ENCODE peak calls at places on chromosome 4, in nine cellular contexts. One of them, this sample, is unnamed.

GRCh38 chr4:128782076-128782715 is 27.3 kb upstream of the JADE1 start:
- DNase-seq in choroid plexus epithelial cell: no peak
- DNase-seq in posterior vena cava: no peak
- DNase-seq in NCI-H2029 treated with DMSO at 0.1 percent for 48 hours: no peak
- DNase-seq in NCI-H2081 treated with DMSO at 0.1 percent for 48 hours: no peak
- DNase-seq in NCI-H82: peak; percentile 48
- DNase-seq in GM20000: peak; percentile 40
- DNase-seq in HS-27A: no peak
- DNase-seq in iPS-NIHi11: peak; percentile 49
- DNase-seq in this sample: peak; percentile 35

GRCh38 chr4:82753725-82754410 is 44.7 kb downstream of the SCD5 start:
- DNase-seq in choroid plexus epithelial cell: no peak
- DNase-seq in posterior vena cava: peak; percentile 88
- DNase-seq in NCI-H2029 treated with DMSO at 0.1 percent for 48 hours: no peak
- DNase-seq in NCI-H2081 treated with DMSO at 0.1 percent for 48 hours: no peak
- DNase-seq in NCI-H82: peak; percentile 19
- DNase-seq in GM20000: no peak
- DNase-seq in HS-27A: no peak
- DNase-seq in iPS-NIHi11: no peak
- DNase-seq in this sample: no peak

GRCh38 chr4:80078361-80079092 is 5.5 kb upstream of the ANTXR2 start:
- DNase-seq in choroid plexus epithelial cell: no peak
- DNase-seq in posterior vena cava: no peak
- DNase-seq in NCI-H2029 treated with DMSO at 0.1 percent for 48 hours: no peak
- DNase-seq in NCI-H2081 treated with DMSO at 0.1 percent for 48 hours: no peak
- DNase-seq in NCI-H82: no peak
- DNase-seq in GM20000: no peak
- DNase-seq in HS-27A: no peak
- DNase-seq in iPS-NIHi11: no peak
- DNase-seq in this sample: no peak

GRCh38 chr4:30836231-30836630 is 116.1 kb downstream of the PCDH7 start:
- DNase-seq in choroid plexus epithelial cell: peak; percentile 65
- DNase-seq in posterior vena cava: no peak
- DNase-seq in NCI-H2029 treated with DMSO at 0.1 percent for 48 hours: no peak
- DNase-seq in NCI-H2081 treated with DMSO at 0.1 percent for 48 hours: no peak
- DNase-seq in NCI-H82: no peak
- DNase-seq in GM20000: no peak
- DNase-seq in HS-27A: no peak
- DNase-seq in iPS-NIHi11: no peak
- DNase-seq in this sample: no peak

GRCh38 chr4:88822034-88822433 is 124.4 kb upstream of the NAP1L5 start:
- DNase-seq in choroid plexus epithelial cell: no peak
- DNase-seq in posterior vena cava: no peak
- DNase-seq in NCI-H2029 treated with DMSO at 0.1 percent for 48 hours: no peak
- DNase-seq in NCI-H2081 treated with DMSO at 0.1 percent for 48 hours: no peak
- DNase-seq in NCI-H82: no peak
- DNase-seq in GM20000: no peak
- DNase-seq in HS-27A: no peak
- DNase-seq in iPS-NIHi11: no peak
- DNase-seq in this sample: no peak

GRCh38 chr4:80367737-80368136 is 32.2 kb downstream of the CFAP299 start:
- DNase-seq in choroid plexus epithelial cell: peak; percentile 1
- DNase-seq in posterior vena cava: no peak
- DNase-seq in NCI-H2029 treated with DMSO at 0.1 percent for 48 hours: no peak
- DNase-seq in NCI-H2081 treated with DMSO at 0.1 percent for 48 hours: no peak
- DNase-seq in NCI-H82: no peak
- DNase-seq in GM20000: no peak
- DNase-seq in HS-27A: no peak
- DNase-seq in iPS-NIHi11: no peak
- DNase-seq in this sample: no peak

GRCh38 chr4:165788686-165789463 is 84.2 kb upstream of the TLL1 start:
- DNase-seq in choroid plexus epithelial cell: no peak
- DNase-seq in posterior vena cava: no peak
- DNase-seq in NCI-H2029 treated with DMSO at 0.1 percent for 48 hours: no peak
- DNase-seq in NCI-H2081 treated with DMSO at 0.1 percent for 48 hours: no peak
- DNase-seq in NCI-H82: no peak
- DNase-seq in GM20000: no peak
- DNase-seq in HS-27A: no peak
- DNase-seq in iPS-NIHi11: no peak
- DNase-seq in this sample: no peak

GRCh38 chr4:94976371-94977011 is 218.7 kb downstream of the BMPR1B start:
- DNase-seq in choroid plexus epithelial cell: peak; percentile 90
- DNase-seq in posterior vena cava: no peak
- DNase-seq in NCI-H2029 treated with DMSO at 0.1 percent for 48 hours: no peak
- DNase-seq in NCI-H2081 treated with DMSO at 0.1 percent for 48 hours: no peak
- DNase-seq in NCI-H82: no peak
- DNase-seq in GM20000: no peak
- DNase-seq in HS-27A: peak; percentile 35
- DNase-seq in iPS-NIHi11: no peak
- DNase-seq in this sample: no peak

GRCh38 chr4:54233128-54233696 is 4.1 kb downstream of the PDGFRA start:
- DNase-seq in choroid plexus epithelial cell: peak; percentile 93
- DNase-seq in posterior vena cava: peak; percentile 96
- DNase-seq in NCI-H2029 treated with DMSO at 0.1 percent for 48 hours: peak; percentile 50
- DNase-seq in NCI-H2081 treated with DMSO at 0.1 percent for 48 hours: peak; percentile 33
- DNase-seq in NCI-H82: peak; percentile 79
- DNase-seq in GM20000: peak; percentile 92
- DNase-seq in HS-27A: no peak
- DNase-seq in iPS-NIHi11: peak; percentile 85
- DNase-seq in this sample: peak; percentile 85

GRCh38 chr4:40402556-40402955 is 67.4 kb downstream of the CHRNA9 start:
- DNase-seq in choroid plexus epithelial cell: no peak
- DNase-seq in posterior vena cava: no peak
- DNase-seq in NCI-H2029 treated with DMSO at 0.1 percent for 48 hours: no peak
- DNase-seq in NCI-H2081 treated with DMSO at 0.1 percent for 48 hours: no peak
- DNase-seq in NCI-H82: no peak
- DNase-seq in GM20000: no peak
- DNase-seq in HS-27A: no peak
- DNase-seq in iPS-NIHi11: no peak
- DNase-seq in this sample: no peak

GRCh38 chr4:67699603-67700002 is 1.4 kb downstream of the UBA6 start:
- DNase-seq in choroid plexus epithelial cell: no peak
- DNase-seq in posterior vena cava: no peak
- DNase-seq in NCI-H2029 treated with DMSO at 0.1 percent for 48 hours: no peak
- DNase-seq in NCI-H2081 treated with DMSO at 0.1 percent for 48 hours: no peak
- DNase-seq in NCI-H82: no peak
- DNase-seq in GM20000: no peak
- DNase-seq in HS-27A: no peak
- DNase-seq in iPS-NIHi11: no peak
- DNase-seq in this sample: no peak

GRCh38 chr4:185017964-185018772 is at the start of gene HELT:
- DNase-seq in choroid plexus epithelial cell: no peak
- DNase-seq in posterior vena cava: peak; percentile 80
- DNase-seq in NCI-H2029 treated with DMSO at 0.1 percent for 48 hours: no peak
- DNase-seq in NCI-H2081 treated with DMSO at 0.1 percent for 48 hours: no peak
- DNase-seq in NCI-H82: peak; percentile 79
- DNase-seq in GM20000: no peak
- DNase-seq in HS-27A: no peak
- DNase-seq in iPS-NIHi11: peak; percentile 52
- DNase-seq in this sample: no peak

GRCh38 chr4:4859010-4859798 is at the start of gene MSX1:
- DNase-seq in choroid plexus epithelial cell: peak; percentile 88
- DNase-seq in posterior vena cava: peak; percentile 96
- DNase-seq in NCI-H2029 treated with DMSO at 0.1 percent for 48 hours: peak; percentile 15
- DNase-seq in NCI-H2081 treated with DMSO at 0.1 percent for 48 hours: no peak
- DNase-seq in NCI-H82: peak; percentile 91
- DNase-seq in GM20000: peak; percentile 93
- DNase-seq in HS-27A: peak; percentile 30
- DNase-seq in iPS-NIHi11: peak; percentile 94
- DNase-seq in this sample: peak; percentile 86

GRCh38 chr4:111798840-111799239 is 346.4 kb upstream of the FAM241A start:
- DNase-seq in choroid plexus epithelial cell: no peak
- DNase-seq in posterior vena cava: no peak
- DNase-seq in NCI-H2029 treated with DMSO at 0.1 percent for 48 hours: no peak
- DNase-seq in NCI-H2081 treated with DMSO at 0.1 percent for 48 hours: no peak
- DNase-seq in NCI-H82: peak; percentile 48
- DNase-seq in GM20000: no peak
- DNase-seq in HS-27A: no peak
- DNase-seq in iPS-NIHi11: peak; percentile 29
- DNase-seq in this sample: no peak

GRCh38 chr4:20624783-20625364 is 75.4 kb upstream of the PACRGL start:
- DNase-seq in choroid plexus epithelial cell: peak; percentile 63
- DNase-seq in posterior vena cava: no peak
- DNase-seq in NCI-H2029 treated with DMSO at 0.1 percent for 48 hours: no peak
- DNase-seq in NCI-H2081 treated with DMSO at 0.1 percent for 48 hours: no peak
- DNase-seq in NCI-H82: no peak
- DNase-seq in GM20000: no peak
- DNase-seq in HS-27A: no peak
- DNase-seq in iPS-NIHi11: no peak
- DNase-seq in this sample: no peak

GRCh38 chr4:16066586-16067128 is 17.2 kb downstream of the PROM1 start:
- DNase-seq in choroid plexus epithelial cell: no peak
- DNase-seq in posterior vena cava: no peak
- DNase-seq in NCI-H2029 treated with DMSO at 0.1 percent for 48 hours: no peak
- DNase-seq in NCI-H2081 treated with DMSO at 0.1 percent for 48 hours: no peak
- DNase-seq in NCI-H82: peak; percentile 65
- DNase-seq in GM20000: no peak
- DNase-seq in HS-27A: no peak
- DNase-seq in iPS-NIHi11: no peak
- DNase-seq in this sample: no peak

GRCh38 chr4:17030543-17030942 is 132.1 kb upstream of the LDB2 start:
- DNase-seq in choroid plexus epithelial cell: peak; percentile 87
- DNase-seq in posterior vena cava: no peak
- DNase-seq in NCI-H2029 treated with DMSO at 0.1 percent for 48 hours: no peak
- DNase-seq in NCI-H2081 treated with DMSO at 0.1 percent for 48 hours: no peak
- DNase-seq in NCI-H82: no peak
- DNase-seq in GM20000: no peak
- DNase-seq in HS-27A: peak; percentile 52
- DNase-seq in iPS-NIHi11: no peak
- DNase-seq in this sample: no peak